ENCODE peak calls at places on chromosomes 11 and 22, in ten cellular contexts. F is neural crest cell; Z is GM12865; N is dorsolateral prefrontal cortex; S is heart left ventricle; J is lower lobe of right lung; G is tibial artery; I is testis; X is CD4-positive, alpha-beta T cell; U is AG09309. W is an unnamed sample.

GRCh38 chr11:19160839-19161238 is 40.9 kb downstream of the CSRP3 start:
- DNase-seq in G (no peak), I (no peak), U (no peak), J (no peak), N (no peak), S (no peak), Z (no peak), F (no peak), X (no peak), W (peak)

GRCh38 chr11:132139181-132139580 is 768.8 kb downstream of the NTM start:
- DNase-seq in F (no peak), G (no peak), N (no peak), S (no peak), Z (no peak), J (no peak), U (no peak), X (no peak), I (no peak), W (no peak)

GRCh38 chr11:63622318-63622717 is 8.1 kb upstream of the PLAAT3 start:
- DNase-seq in G (no peak), I (no peak), S (no peak), X (no peak), F (no peak), Z (no peak), N (no peak), U (no peak), J (no peak), W (no peak)

GRCh38 chr11:26227311-26227710 is 104.6 kb upstream of the ANO3 start:
- DNase-seq in X (no peak), Z (peak), G (no peak), N (no peak), I (no peak), F (no peak), U (peak), S (no peak), J (no peak), W (peak)

GRCh38 chr11:64331569-64332371 is 8.2 kb upstream of the CCDC88B start:
- DNase-seq in J (peak), Z (peak), U (peak), S (peak), G (peak), N (no peak), X (peak), F (no peak), I (peak), W (peak)

GRCh38 chr11:58622344-58622743 is at the start of gene CNTF:
- DNase-seq in N (no peak), J (no peak), X (no peak), U (no peak), F (no peak), G (no peak), Z (no peak), I (no peak), S (no peak), W (peak)

GRCh38 chr11:31824791-31825452 is 13.8 kb upstream of the PAX6 start:
- DNase-seq in X (no peak), G (no peak), S (no peak), U (no peak), J (no peak), F (peak), N (no peak), I (no peak), Z (no peak), W (no peak)

GRCh38 chr22:44818727-44819126 is 66.4 kb downstream of the ARHGAP8 start:
- DNase-seq in X (no peak), J (no peak), N (no peak), Z (no peak), S (no peak), F (no peak), I (no peak), G (no peak), U (no peak), W (no peak)

GRCh38 chr11:39668640-39669039 is 1790.8 kb downstream of the LRRC4C start:
- DNase-seq in X (no peak), Z (no peak), N (no peak), I (no peak), G (no peak), U (no peak), S (no peak), F (no peak), J (no peak), W (no peak)

GRCh38 chr11:79375818-79376550 is 64.8 kb downstream of the TENM4 start:
- DNase-seq in F (no peak), N (no peak), U (no peak), Z (no peak), X (no peak), I (no peak), G (no peak), J (no peak), S (no peak), W (no peak)
- TF ChIP-seq CTCF in F (no peak), N (no peak), U (no peak), Z (no peak), X (no peak), I (no peak), G (no peak), J (no peak), S (no peak), W (no peak)

GRCh38 chr11:75144716-75145014 is 6.2 kb upstream of the SLCO2B1 start:
- DNase-seq in F (no peak), U (no peak), N (no peak), J (no peak), G (no peak), S (no peak), I (no peak), X (no peak), Z (no peak), W (no peak)
- TF ChIP-seq CTCF in F (no peak), U (no peak), N (no peak), J (no peak), G (no peak), S (no peak), I (no peak), X (no peak), Z (no peak), W (no peak)

GRCh38 chr11:134223836-134224709 is at the start of the genes NCAPD3 and VPS26B:
- DNase-seq in X (peak), J (peak), I (peak), F (peak), Z (peak), S (peak), N (peak), G (peak), U (peak), W (peak)
- TF ChIP-seq CTCF in X (no peak), J (no peak), I (no peak), F (peak), Z (no peak), S (no peak), N (peak), G (peak), U (no peak), W (no peak)

GRCh38 chr11:38014405-38014804 is 1416.4 kb upstream of the RAG2 start:
- DNase-seq in J (no peak), N (no peak), U (no peak), G (no peak), X (no peak), S (no peak), I (no peak), F (no peak), Z (no peak), W (peak)

DNA sequence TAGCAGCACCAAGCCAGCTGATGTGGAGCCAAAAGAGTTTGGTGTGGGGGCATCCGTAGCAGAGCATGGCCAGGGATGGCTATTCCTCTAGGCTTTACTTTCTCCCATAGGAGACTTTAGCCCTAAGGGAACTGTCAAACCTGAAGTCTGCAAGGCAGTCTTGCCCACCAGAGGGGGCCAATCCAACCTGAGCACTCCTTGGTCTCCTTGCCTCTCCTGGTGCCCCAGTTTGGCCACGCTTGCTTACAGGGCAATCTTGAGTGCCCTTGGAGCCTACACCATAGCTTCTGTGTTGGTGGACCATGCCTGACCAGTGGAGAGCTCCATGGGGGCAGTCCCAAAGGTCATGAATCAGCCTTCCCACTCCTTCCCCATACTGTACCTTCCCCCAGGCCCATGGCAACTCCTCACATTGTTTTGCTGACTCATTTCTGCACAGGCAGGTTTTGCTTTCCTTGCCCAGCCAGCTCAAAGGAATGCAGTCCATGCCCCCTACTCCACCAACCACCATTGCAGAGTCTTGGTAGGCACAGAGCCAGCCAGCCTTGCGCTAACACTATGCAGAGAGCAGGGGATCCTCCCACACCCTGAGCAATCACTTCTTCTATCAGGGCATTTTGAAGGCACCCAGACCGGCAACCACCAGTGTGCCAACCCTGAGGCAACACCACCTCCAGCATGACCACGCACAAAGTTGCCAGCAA is 1421.2 kb upstream of the RAG2 start:
- DNase-seq in X (no peak), I (no peak), U (no peak), J (no peak), N (no peak), Z (no peak), F (no peak), G (no peak), S (no peak), W (peak)
- TF ChIP-seq CTCF in X (no peak), I (no peak), U (no peak), J (no peak), N (no peak), Z (no peak), F (peak), G (no peak), S (no peak), W (no peak)

DNA sequence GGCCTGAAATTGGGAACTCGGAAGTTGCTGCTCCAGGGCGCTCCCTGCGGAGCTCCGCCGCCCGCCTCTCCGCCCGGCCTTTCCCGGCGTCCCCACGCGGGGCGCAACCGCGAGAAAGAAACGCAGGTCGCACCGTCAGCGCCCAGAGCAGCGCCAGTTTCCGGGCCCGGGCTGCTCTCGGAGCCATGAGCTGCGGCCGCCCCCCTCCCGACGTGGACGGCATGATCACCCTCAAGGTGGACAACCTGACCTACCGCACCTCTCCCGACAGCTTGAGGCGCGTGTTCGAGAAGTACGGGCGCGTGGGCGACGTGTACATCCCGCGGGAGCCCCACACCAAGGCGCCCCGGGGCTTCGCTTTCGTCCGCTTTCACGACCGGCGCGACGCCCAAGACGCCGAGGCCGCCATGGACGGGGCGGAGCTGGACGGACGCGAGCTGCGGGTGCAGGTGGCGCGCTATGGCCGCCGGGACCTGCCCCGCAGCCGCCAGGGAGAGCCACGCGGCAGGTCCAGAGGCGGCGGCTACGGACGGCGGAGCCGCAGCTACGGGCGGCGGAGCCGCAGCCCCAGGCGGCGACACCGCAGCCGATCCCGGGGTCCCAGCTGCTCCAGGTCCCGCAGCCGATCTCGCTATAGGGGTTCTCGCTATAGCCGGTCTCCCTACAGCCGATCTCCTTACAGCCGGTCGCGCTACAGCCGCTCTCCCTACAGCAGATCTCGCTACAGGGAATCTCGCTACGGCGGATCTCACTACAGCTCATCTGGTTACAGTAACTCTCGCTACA is 516 bp downstream of the SRSF8 start:
- DNase-seq in G (peak), U (no peak), S (peak), Z (peak), I (peak), F (peak), X (peak), J (peak), N (peak), W (peak)
- TF ChIP-seq CTCF in G (peak), U (peak), S (peak), Z (peak), I (peak), F (peak), X (peak), J (peak), N (peak), W (peak)

GRCh38 chr11:395866-396265 is 1.9 kb downstream of the PKP3 start:
- DNase-seq in I (no peak), F (no peak), Z (no peak), X (no peak), G (no peak), N (no peak), S (no peak), J (no peak), U (no peak), W (no peak)

GRCh38 chr11:396511-396947 is 2.5 kb downstream of the PKP3 start:
- DNase-seq in F (no peak), I (peak), Z (no peak), J (peak), U (no peak), N (no peak), S (no peak), G (no peak), X (no peak), W (peak)

GRCh38 chr11:394858-395655 is 1.0 kb downstream of the PKP3 start:
- DNase-seq in I (no peak), F (no peak), X (no peak), G (no peak), J (no peak), Z (no peak), N (no peak), U (no peak), S (no peak), W (no peak)

GRCh38 chr11:398826-399225 is 4.8 kb downstream of the PKP3 start:
- DNase-seq in S (no peak), I (no peak), J (no peak), X (no peak), N (no peak), Z (no peak), G (no peak), F (no peak), U (no peak), W (no peak)

DNA sequence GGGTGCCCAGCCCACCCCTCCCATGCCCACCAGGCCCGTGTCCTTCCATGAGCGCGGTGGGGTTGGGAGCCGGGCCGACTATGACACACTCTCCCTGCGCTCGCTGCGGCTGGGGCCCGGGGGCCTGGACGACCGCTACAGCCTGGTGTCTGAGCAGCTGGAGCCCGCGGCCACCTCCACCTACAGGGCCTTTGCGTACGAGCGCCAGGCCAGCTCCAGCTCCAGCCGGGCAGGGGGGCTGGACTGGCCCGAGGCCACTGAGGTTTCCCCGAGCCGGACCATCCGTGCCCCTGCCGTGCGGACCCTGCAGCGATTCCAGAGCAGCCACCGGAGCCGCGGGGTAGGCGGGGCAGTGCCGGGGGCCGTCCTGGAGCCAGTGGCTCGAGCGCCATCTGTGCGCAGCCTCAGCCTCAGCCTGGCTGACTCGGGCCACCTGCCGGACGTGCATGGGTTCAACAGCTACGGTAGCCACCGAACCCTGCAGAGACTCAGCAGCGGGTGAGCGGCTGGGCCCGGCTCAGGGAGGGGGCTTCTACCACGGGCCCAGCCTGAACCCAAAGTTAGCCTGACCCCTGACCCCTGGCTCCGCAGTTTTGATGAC is 3.0 kb downstream of the PKP3 start:
- DNase-seq in X (no peak), G (no peak), I (peak), Z (peak), F (no peak), U (no peak), J (peak), S (peak), N (peak), W (peak)
- TF ChIP-seq CTCF in X (peak), G (peak), I (peak), Z (peak), F (no peak), U (peak), J (peak), S (peak), N (peak), W (peak)

GRCh38 chr11:103257360-103257759 is 148.1 kb downstream of the DYNC2H1 start:
- DNase-seq in X (no peak), F (no peak), S (no peak), G (no peak), U (no peak), Z (no peak), N (no peak), I (no peak), J (no peak), W (peak)
- TF ChIP-seq CTCF in X (no peak), F (peak), S (no peak), G (no peak), U (peak), Z (no peak), N (no peak), I (no peak), J (no peak), W (no peak)

GRCh38 chr11:12489246-12489772 is 111.9 kb downstream of the PARVA start:
- DNase-seq in U (no peak), N (no peak), F (no peak), I (no peak), G (no peak), J (no peak), Z (no peak), S (no peak), X (no peak), W (no peak)

GRCh38 chr11:12483604-12484003 is 106.2 kb downstream of the PARVA start:
- DNase-seq in U (no peak), X (no peak), J (no peak), F (no peak), N (no peak), I (no peak), S (no peak), Z (no peak), G (no peak), W (no peak)

GRCh38 chr11:12480401-12480800 is 103.0 kb downstream of the PARVA start:
- DNase-seq in Z (no peak), U (no peak), S (no peak), N (no peak), X (no peak), J (no peak), F (no peak), I (no peak), G (no peak), W (no peak)

GRCh38 chr11:12482839-12483238 is 105.5 kb downstream of the PARVA start:
- DNase-seq in J (no peak), S (no peak), I (no peak), X (no peak), G (no peak), Z (no peak), N (no peak), F (no peak), U (no peak), W (no peak)

DNA sequence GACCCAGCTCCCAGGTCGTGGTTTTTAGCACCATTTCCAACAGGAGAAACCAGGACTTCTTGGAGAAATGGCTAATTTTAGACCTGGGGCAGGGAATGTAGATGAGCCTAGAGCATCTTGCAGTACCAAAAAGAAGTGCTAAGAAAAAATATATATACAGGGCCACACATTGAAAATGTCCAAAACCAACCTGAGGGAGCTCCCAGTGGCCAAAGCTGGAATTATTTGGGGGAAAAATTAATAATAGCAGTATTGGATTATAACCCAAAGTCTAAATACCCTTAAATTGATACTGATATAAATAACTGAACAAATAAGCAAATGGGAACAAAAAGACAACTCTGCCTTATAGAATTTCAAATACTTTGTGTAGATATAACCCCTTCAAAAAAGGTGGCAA is 108.0 kb downstream of the PARVA start:
- DNase-seq in Z (no peak), X (no peak), U (no peak), J (no peak), F (no peak), N (no peak), G (no peak), I (no peak), S (no peak), W (no peak)
- TF ChIP-seq CTCF in Z (no peak), X (no peak), U (peak), J (peak), F (peak), N (no peak), G (peak), I (peak), S (peak), W (peak)

GRCh38 chr22:26170795-26171194 is 1.5 kb downstream of the SEZ6L start:
- DNase-seq in N (peak), U (no peak), G (no peak), J (no peak), Z (no peak), X (no peak), F (peak), S (no peak), I (peak), W (no peak)
- TF ChIP-seq CTCF in N (peak), U (no peak), G (no peak), J (no peak), Z (no peak), X (no peak), F (peak), S (no peak), I (no peak), W (no peak)